ENCODE peak calls at places on chromosome 15, in nine cellular contexts. One of them, this sample, is unnamed.
A peak's percentile ranks its signal among the peaks of the same experiment; 100 is the strongest.

GRCh38 chr15:88615303-88616107 is 5.6 kb upstream of the AEN start:
- DNase-seq in body of pancreas: peak; percentile 92
- DNase-seq in breast epithelium: no peak
- DNase-seq in spleen: no peak
- DNase-seq in GM12865: peak; percentile 82
- DNase-seq in brain microvascular endothelial cell: no peak
- DNase-seq in neural progenitor cell: peak; percentile 41
- DNase-seq in tibial nerve: no peak
- DNase-seq in fibroblast of mammary gland: no peak
- DNase-seq in this sample: no peak

GRCh38 chr15:60110909-60111308 is 106.8 kb downstream of the FOXB1 start:
- DNase-seq in body of pancreas: no peak
- DNase-seq in breast epithelium: no peak
- DNase-seq in spleen: no peak
- DNase-seq in GM12865: peak; percentile 50
- DNase-seq in brain microvascular endothelial cell: no peak
- DNase-seq in neural progenitor cell: no peak
- DNase-seq in tibial nerve: no peak
- DNase-seq in fibroblast of mammary gland: no peak
- DNase-seq in this sample: no peak

GRCh38 chr15:65629548-65629947 is 7.8 kb downstream of the SLC24A1 start:
- DNase-seq in body of pancreas: no peak
- DNase-seq in breast epithelium: no peak
- DNase-seq in spleen: no peak
- DNase-seq in GM12865: no peak
- DNase-seq in brain microvascular endothelial cell: no peak
- DNase-seq in neural progenitor cell: no peak
- DNase-seq in tibial nerve: no peak
- DNase-seq in fibroblast of mammary gland: no peak
- DNase-seq in this sample: no peak

GRCh38 chr15:36608166-36608565 is 28.7 kb downstream of the CDIN1 start:
- DNase-seq in body of pancreas: no peak
- DNase-seq in breast epithelium: no peak
- DNase-seq in spleen: no peak
- DNase-seq in GM12865: no peak
- DNase-seq in brain microvascular endothelial cell: no peak
- DNase-seq in neural progenitor cell: no peak
- DNase-seq in tibial nerve: no peak
- DNase-seq in fibroblast of mammary gland: no peak
- DNase-seq in this sample: no peak

GRCh38 chr15:34719051-34719882 is 35.5 kb downstream of the GJD2 start:
- DNase-seq in body of pancreas: no peak
- DNase-seq in breast epithelium: no peak
- DNase-seq in spleen: no peak
- DNase-seq in GM12865: no peak
- DNase-seq in brain microvascular endothelial cell: no peak
- DNase-seq in neural progenitor cell: no peak
- DNase-seq in tibial nerve: no peak
- DNase-seq in fibroblast of mammary gland: no peak
- DNase-seq in this sample: no peak

GRCh38 chr15:89142423-89142822 is 54.2 kb downstream of the ABHD2 start:
- DNase-seq in body of pancreas: no peak
- DNase-seq in breast epithelium: no peak
- DNase-seq in spleen: no peak
- DNase-seq in GM12865: no peak
- DNase-seq in brain microvascular endothelial cell: no peak
- DNase-seq in neural progenitor cell: no peak
- DNase-seq in tibial nerve: no peak
- DNase-seq in fibroblast of mammary gland: no peak
- DNase-seq in this sample: no peak

GRCh38 chr15:51336011-51336410 is 2.4 kb downstream of the CYP19A1 start:
- DNase-seq in body of pancreas: no peak
- DNase-seq in breast epithelium: no peak
- DNase-seq in spleen: no peak
- DNase-seq in GM12865: no peak
- DNase-seq in brain microvascular endothelial cell: no peak
- DNase-seq in neural progenitor cell: no peak
- DNase-seq in tibial nerve: no peak
- DNase-seq in fibroblast of mammary gland: no peak
- DNase-seq in this sample: no peak

GRCh38 chr15:81338422-81339007 is 14.6 kb upstream of the STARD5 start:
- DNase-seq in body of pancreas: peak; percentile 27
- DNase-seq in breast epithelium: peak; percentile 59
- DNase-seq in spleen: no peak
- DNase-seq in GM12865: no peak
- DNase-seq in brain microvascular endothelial cell: peak; percentile 83
- DNase-seq in neural progenitor cell: no peak
- DNase-seq in tibial nerve: peak; percentile 36
- DNase-seq in fibroblast of mammary gland: peak; percentile 96
- DNase-seq in this sample: peak; percentile 83

GRCh38 chr15:42324308-42324707 is 35.0 kb upstream of the CAPN3 start:
- DNase-seq in body of pancreas: no peak
- DNase-seq in breast epithelium: no peak
- DNase-seq in spleen: no peak
- DNase-seq in GM12865: no peak
- DNase-seq in brain microvascular endothelial cell: no peak
- DNase-seq in neural progenitor cell: no peak
- DNase-seq in tibial nerve: no peak
- DNase-seq in fibroblast of mammary gland: peak; percentile 38
- DNase-seq in this sample: no peak

GRCh38 chr15:77981281-77982126 is 96.0 kb downstream of the TBC1D2B start:
- DNase-seq in body of pancreas: no peak
- DNase-seq in breast epithelium: no peak
- DNase-seq in spleen: no peak
- DNase-seq in GM12865: no peak
- DNase-seq in brain microvascular endothelial cell: no peak
- DNase-seq in neural progenitor cell: no peak
- DNase-seq in tibial nerve: no peak
- DNase-seq in fibroblast of mammary gland: no peak
- DNase-seq in this sample: no peak

GRCh38 chr15:77974098-77974414 is 103.5 kb downstream of the TBC1D2B start:
- DNase-seq in body of pancreas: peak; percentile 51
- DNase-seq in breast epithelium: peak; percentile 56
- DNase-seq in spleen: peak; percentile 66
- DNase-seq in GM12865: no peak
- DNase-seq in brain microvascular endothelial cell: peak; percentile 31
- DNase-seq in neural progenitor cell: no peak
- DNase-seq in tibial nerve: no peak
- DNase-seq in fibroblast of mammary gland: peak; percentile 50
- DNase-seq in this sample: no peak

GRCh38 chr15:77980094-77980493 is 97.4 kb downstream of the TBC1D2B start:
- DNase-seq in body of pancreas: no peak
- DNase-seq in breast epithelium: no peak
- DNase-seq in spleen: peak; percentile 51
- DNase-seq in GM12865: no peak
- DNase-seq in brain microvascular endothelial cell: no peak
- DNase-seq in neural progenitor cell: no peak
- DNase-seq in tibial nerve: no peak
- DNase-seq in fibroblast of mammary gland: no peak
- DNase-seq in this sample: no peak

GRCh38 chr15:77974416-77975331 is 102.8 kb downstream of the TBC1D2B start:
- DNase-seq in body of pancreas: no peak
- DNase-seq in breast epithelium: no peak
- DNase-seq in spleen: peak; percentile 74
- DNase-seq in GM12865: no peak
- DNase-seq in brain microvascular endothelial cell: no peak
- DNase-seq in neural progenitor cell: no peak
- DNase-seq in tibial nerve: no peak
- DNase-seq in fibroblast of mammary gland: no peak
- DNase-seq in this sample: no peak

GRCh38 chr15:77975332-77976119 is 102.0 kb downstream of the TBC1D2B start:
- DNase-seq in body of pancreas: no peak
- DNase-seq in breast epithelium: no peak
- DNase-seq in spleen: peak; percentile 41
- DNase-seq in GM12865: no peak
- DNase-seq in brain microvascular endothelial cell: no peak
- DNase-seq in neural progenitor cell: no peak
- DNase-seq in tibial nerve: no peak
- DNase-seq in fibroblast of mammary gland: no peak
- DNase-seq in this sample: no peak
- H3K4me3 ChIP-seq in body of pancreas: no peak overlapping the region
- H3K4me3 ChIP-seq in breast epithelium: no peak overlapping the region
- H3K4me3 ChIP-seq in spleen: no peak overlapping the region
- H3K4me3 ChIP-seq in GM12865: no peak overlapping the region
- H3K4me3 ChIP-seq in brain microvascular endothelial cell: no peak overlapping the region
- H3K4me3 ChIP-seq in neural progenitor cell: no peak overlapping the region
- H3K4me3 ChIP-seq in tibial nerve: no peak overlapping the region
- H3K4me3 ChIP-seq in fibroblast of mammary gland: no peak overlapping the region
- H3K4me3 ChIP-seq in this sample: no peak overlapping the region

GRCh38 chr15:86894269-86894668 is 814.6 kb downstream of the AGBL1 start:
- DNase-seq in body of pancreas: no peak
- DNase-seq in breast epithelium: no peak
- DNase-seq in spleen: no peak
- DNase-seq in GM12865: no peak
- DNase-seq in brain microvascular endothelial cell: no peak
- DNase-seq in neural progenitor cell: no peak
- DNase-seq in tibial nerve: no peak
- DNase-seq in fibroblast of mammary gland: no peak
- DNase-seq in this sample: no peak

GRCh38 chr15:86892774-86893449 is 813.2 kb downstream of the AGBL1 start:
- DNase-seq in body of pancreas: no peak
- DNase-seq in breast epithelium: no peak
- DNase-seq in spleen: no peak
- DNase-seq in GM12865: no peak
- DNase-seq in brain microvascular endothelial cell: peak; percentile 68
- DNase-seq in neural progenitor cell: no peak
- DNase-seq in tibial nerve: no peak
- DNase-seq in fibroblast of mammary gland: no peak
- DNase-seq in this sample: no peak
- H3K4me3 ChIP-seq in body of pancreas: no peak overlapping the region
- H3K4me3 ChIP-seq in breast epithelium: no peak overlapping the region
- H3K4me3 ChIP-seq in spleen: no peak overlapping the region
- H3K4me3 ChIP-seq in GM12865: no peak overlapping the region
- H3K4me3 ChIP-seq in brain microvascular endothelial cell: no peak overlapping the region
- H3K4me3 ChIP-seq in neural progenitor cell: no peak overlapping the region
- H3K4me3 ChIP-seq in tibial nerve: no peak overlapping the region
- H3K4me3 ChIP-seq in fibroblast of mammary gland: no peak overlapping the region
- H3K4me3 ChIP-seq in this sample: no peak overlapping the region

DNA sequence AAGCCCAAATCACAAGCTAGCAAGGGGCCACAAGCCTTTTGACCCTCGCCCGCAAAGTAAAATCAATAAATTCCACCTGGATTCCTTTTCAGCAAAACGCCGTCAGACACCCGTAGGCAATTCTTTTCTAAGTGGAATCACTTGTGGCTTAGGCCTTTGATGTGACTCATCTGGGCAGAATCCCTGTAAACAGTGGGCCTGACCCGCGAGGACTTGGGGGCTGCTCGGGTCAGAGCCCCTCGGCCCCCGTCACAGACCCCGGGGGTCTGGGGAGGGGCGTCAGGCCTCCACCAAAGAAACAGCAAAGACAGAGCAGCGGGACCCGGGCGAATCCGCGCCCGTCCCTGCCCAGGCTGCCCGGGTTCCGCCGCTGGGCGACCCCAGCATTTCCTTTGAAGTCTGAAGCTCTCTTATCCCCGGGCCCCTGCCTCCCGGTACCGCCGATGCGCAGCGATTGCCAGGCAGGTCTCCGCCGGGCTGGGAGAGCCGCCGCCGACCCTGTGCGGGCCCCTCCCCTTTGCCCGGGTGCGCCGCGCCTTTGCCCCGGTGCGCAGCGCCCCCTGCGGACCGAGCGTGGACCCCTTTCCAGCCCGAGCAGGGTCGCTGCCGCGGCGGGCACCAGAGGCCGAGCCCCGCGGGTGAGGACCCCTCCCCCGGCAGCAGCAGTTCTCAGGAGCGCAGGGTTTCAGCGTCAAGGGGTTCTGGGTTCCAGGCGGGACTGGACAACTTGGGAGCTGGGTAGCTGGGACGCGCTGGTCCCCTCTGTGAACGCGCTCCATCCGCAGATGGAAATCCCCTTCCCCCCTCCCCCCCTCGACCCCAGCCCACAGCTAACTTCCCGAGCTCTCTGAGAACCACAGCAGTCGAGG is 178.3 kb downstream of the UACA start:
- DNase-seq in body of pancreas: no peak
- DNase-seq in breast epithelium: no peak
- DNase-seq in spleen: peak; percentile 75
- DNase-seq in GM12865: no peak
- DNase-seq in brain microvascular endothelial cell: no peak
- DNase-seq in neural progenitor cell: peak; percentile 89
- DNase-seq in tibial nerve: no peak
- DNase-seq in fibroblast of mammary gland: no peak
- DNase-seq in this sample: no peak
- H3K4me3 ChIP-seq in body of pancreas: no peak overlapping the region
- H3K4me3 ChIP-seq in breast epithelium: no peak overlapping the region
- H3K4me3 ChIP-seq in spleen: no peak overlapping the region
- H3K4me3 ChIP-seq in GM12865: no peak overlapping the region
- H3K4me3 ChIP-seq in brain microvascular endothelial cell: peak overlapping the region; percentile 41
- H3K4me3 ChIP-seq in neural progenitor cell: peak overlapping the region; percentile 42
- H3K4me3 ChIP-seq in tibial nerve: no peak overlapping the region
- H3K4me3 ChIP-seq in fibroblast of mammary gland: no peak overlapping the region
- H3K4me3 ChIP-seq in this sample: no peak overlapping the region

GRCh38 chr15:49645277-49645676 is 24.4 kb downstream of the DTWD1 start:
- DNase-seq in body of pancreas: no peak
- DNase-seq in breast epithelium: no peak
- DNase-seq in spleen: no peak
- DNase-seq in GM12865: no peak
- DNase-seq in brain microvascular endothelial cell: no peak
- DNase-seq in neural progenitor cell: no peak
- DNase-seq in tibial nerve: no peak
- DNase-seq in fibroblast of mammary gland: no peak
- DNase-seq in this sample: no peak

GRCh38 chr15:49645937-49646336 is 25.1 kb downstream of the DTWD1 start:
- DNase-seq in body of pancreas: peak; percentile 30
- DNase-seq in breast epithelium: peak; percentile 30
- DNase-seq in spleen: no peak
- DNase-seq in GM12865: no peak
- DNase-seq in brain microvascular endothelial cell: peak; percentile 90
- DNase-seq in neural progenitor cell: no peak
- DNase-seq in tibial nerve: no peak
- DNase-seq in fibroblast of mammary gland: peak; percentile 82
- DNase-seq in this sample: no peak

GRCh38 chr15:49646891-49647290 is 26.0 kb downstream of the DTWD1 start:
- DNase-seq in body of pancreas: no peak
- DNase-seq in breast epithelium: no peak
- DNase-seq in spleen: no peak
- DNase-seq in GM12865: no peak
- DNase-seq in brain microvascular endothelial cell: no peak
- DNase-seq in neural progenitor cell: no peak
- DNase-seq in tibial nerve: no peak
- DNase-seq in fibroblast of mammary gland: no peak
- DNase-seq in this sample: no peak

GRCh38 chr15:49652922-49653321 is 32.1 kb downstream of the DTWD1 start:
- DNase-seq in body of pancreas: no peak
- DNase-seq in breast epithelium: no peak
- DNase-seq in spleen: no peak
- DNase-seq in GM12865: no peak
- DNase-seq in brain microvascular endothelial cell: no peak
- DNase-seq in neural progenitor cell: no peak
- DNase-seq in tibial nerve: no peak
- DNase-seq in fibroblast of mammary gland: no peak
- DNase-seq in this sample: no peak

DNA sequence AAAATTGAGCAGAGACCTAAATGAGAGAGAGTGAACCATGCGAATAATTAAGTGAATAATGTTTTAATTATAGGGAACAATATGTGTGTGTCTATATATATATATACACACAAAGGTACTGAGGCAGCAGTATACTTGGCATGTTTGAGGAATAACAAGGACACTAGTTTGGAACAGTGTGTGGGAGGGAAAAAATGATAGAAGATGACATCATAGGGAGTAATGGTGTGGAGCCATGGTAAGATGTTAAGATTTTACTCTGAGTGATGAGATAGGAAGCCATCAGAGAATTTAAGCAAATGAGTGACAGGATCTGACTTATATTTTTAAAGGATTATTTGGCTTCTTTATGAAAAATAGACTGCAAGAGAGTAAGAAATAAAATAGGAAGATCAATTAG is 29.1 kb downstream of the DTWD1 start:
- DNase-seq in body of pancreas: no peak
- DNase-seq in breast epithelium: no peak
- DNase-seq in spleen: no peak
- DNase-seq in GM12865: no peak
- DNase-seq in brain microvascular endothelial cell: no peak
- DNase-seq in neural progenitor cell: no peak
- DNase-seq in tibial nerve: no peak
- DNase-seq in fibroblast of mammary gland: peak; percentile 52
- DNase-seq in this sample: no peak
- H3K4me3 ChIP-seq in body of pancreas: no peak overlapping the region
- H3K4me3 ChIP-seq in breast epithelium: no peak overlapping the region
- H3K4me3 ChIP-seq in spleen: no peak overlapping the region
- H3K4me3 ChIP-seq in GM12865: no peak overlapping the region
- H3K4me3 ChIP-seq in brain microvascular endothelial cell: no peak overlapping the region
- H3K4me3 ChIP-seq in neural progenitor cell: no peak overlapping the region
- H3K4me3 ChIP-seq in tibial nerve: no peak overlapping the region
- H3K4me3 ChIP-seq in fibroblast of mammary gland: no peak overlapping the region
- H3K4me3 ChIP-seq in this sample: no peak overlapping the region